ENCODE peak calls at places on chromosomes 4 and X, in six cellular contexts. H, O, U, Y, T and W are unnamed samples.

GRCh38 chr4:9691221-9692065 is 90.0 kb upstream of the DRD5 start:
- DNase-seq in H (peak; percentile 96), O (peak; percentile 83), U (peak; percentile 97), Y (peak; percentile 96), T (peak; percentile 93), W (peak; percentile 34)

GRCh38 chr4:107071108-107071507 is 35.0 kb upstream of the DKK2 start:
- DNase-seq in H (no peak), O (no peak), U (no peak), Y (peak; percentile 30), T (no peak), W (no peak)

GRCh38 chr4:24642941-24643628 is 58.7 kb upstream of the DHX15 start:
- DNase-seq in H (peak; percentile 56), O (no peak), U (no peak), Y (no peak), T (no peak), W (no peak)

GRCh38 chr4:3796960-3797359 is 30.8 kb downstream of the ADRA2C start:
- DNase-seq in H (no peak), O (no peak), U (no peak), Y (no peak), T (no peak), W (no peak)

GRCh38 chr4:2334826-2335728 is 73.2 kb upstream of the MXD4 start:
- DNase-seq in H (no peak), O (no peak), U (no peak), Y (no peak), T (peak; percentile 8), W (no peak)

GRCh38 chrX:124085063-124085462 is 123.6 kb downstream of the STAG2 start:
- DNase-seq in H (no peak), O (no peak), U (no peak), Y (no peak), T (no peak), W (no peak)

GRCh38 chr4:76197001-76197743 is 16.5 kb downstream of the SCARB2 start:
- DNase-seq in H (peak; percentile 83), O (no peak), U (no peak), Y (no peak), T (no peak), W (no peak)

GRCh38 chr4:16669036-16669435 is 229.4 kb downstream of the LDB2 start:
- DNase-seq in H (peak; percentile 25), O (no peak), U (no peak), Y (no peak), T (no peak), W (no peak)